ENCODE peak calls at places on chromosome 20, in eight cellular contexts. Z is Kasumi-1; I is SJSA1; S is stimulated activated naive B cell treated with anti-CD40 and anti-IgM and Interleukin-4, amounts not matched to agents 10 μg/mL and 1 μg/mL and 100 μg/mL, for 72 hours; G is AG10803; R is tibial nerve; D is HCEC 1CT; L is T follicular helper cell. E is an unnamed sample.

GRCh38 chr20:38001173-38001875 is 31.9 kb downstream of the TTI1 start:
- DNase-seq in L (no peak), Z (no peak), D (peak), R (no peak), G (peak), I (peak), S (no peak), E (no peak)

GRCh38 chr20:50928469-50928868 is 2.8 kb downstream of the ADNP start:
- DNase-seq in S (no peak), Z (peak), L (no peak), G (no peak), R (no peak), I (no peak), D (no peak), E (no peak)

GRCh38 chr20:44660506-44660905 is 9.0 kb upstream of the ADA start:
- DNase-seq in I (no peak), L (no peak), Z (no peak), G (no peak), R (no peak), S (no peak), D (no peak), E (no peak)

GRCh38 chr20:53522696-53523095 is 70.9 kb downstream of the ZNF217 start:
- DNase-seq in D (no peak), I (no peak), L (no peak), G (no peak), R (no peak), Z (no peak), S (no peak), E (no peak)

GRCh38 chr20:10250902-10251301 is 32.3 kb downstream of the SNAP25 start:
- DNase-seq in S (no peak), D (no peak), Z (no peak), I (no peak), R (no peak), L (no peak), G (no peak), E (no peak)

GRCh38 chr20:8837396-8837795 is 231.5 kb upstream of the PLCB4 start:
- DNase-seq in G (peak), R (no peak), Z (no peak), I (no peak), D (peak), S (no peak), L (no peak), E (no peak)

GRCh38 chr20:22949710-22950109 is 85.4 kb upstream of the SSTR4 start:
- DNase-seq in S (no peak), L (no peak), Z (no peak), I (no peak), G (no peak), R (no peak), D (no peak), E (no peak)

GRCh38 chr20:32235331-32236047 is 27.8 kb downstream of the POFUT1 start:
- DNase-seq in L (no peak), Z (no peak), D (no peak), G (no peak), S (no peak), R (no peak), I (no peak), E (no peak)

GRCh38 chr20:63177785-63178444 is 38.0 kb downstream of the YTHDF1 start:
- DNase-seq in D (no peak), G (no peak), L (no peak), S (no peak), I (no peak), Z (no peak), R (no peak), E (peak)

GRCh38 chr20:21968486-21968885 is 263.0 kb downstream of the PAX1 start:
- DNase-seq in D (no peak), I (no peak), Z (no peak), L (no peak), S (no peak), R (no peak), G (no peak), E (no peak)

GRCh38 chr20:58667975-58668374 is 16.9 kb downstream of the STX16 start:
- DNase-seq in S (no peak), Z (no peak), G (no peak), R (no peak), D (no peak), L (no peak), I (no peak), E (no peak)

GRCh38 chr20:44756956-44757355 is 11.3 kb downstream of the KCNK15 start:
- DNase-seq in D (no peak), I (no peak), G (no peak), R (no peak), S (no peak), Z (no peak), L (no peak), E (no peak)

GRCh38 chr20:17843246-17844132 is 125.1 kb downstream of the SNX5 start:
- DNase-seq in Z (no peak), R (peak), I (peak), G (peak), D (peak), S (peak), L (no peak), E (peak)

GRCh38 chr20:38343798-38344701 is 2.2 kb upstream of the LBP start:
- DNase-seq in R (no peak), G (peak), L (no peak), I (no peak), S (no peak), Z (no peak), D (no peak), E (no peak)

GRCh38 chr20:61933951-61934715 is 131.5 kb downstream of the TAF4 start:
- DNase-seq in L (no peak), G (no peak), R (peak), Z (no peak), S (no peak), D (no peak), I (no peak), E (no peak)